ENCODE peak calls at places on chromosomes 3 and 15, in six cellular contexts. One of them, this sample, is unnamed.

GRCh38 chr15:61091229-61091628 is 137.9 kb downstream of the RORA start:
- DNase-seq in stimulated activated CD8-positive, alpha-beta memory T cell treated with anti-CD3 and anti-CD28 coated beads, Interleukin-15, amount 100 ng/mL, for 48 hours: no peak
- DNase-seq in dorsolateral prefrontal cortex: no peak
- DNase-seq in KBM-7: no peak
- DNase-seq in glutamatergic neuron: no peak
- DNase-seq in naive thymus-derived CD8-positive, alpha-beta T cell: no peak
- DNase-seq in this sample: no peak

GRCh38 chr3:69032137-69032536 is 18.7 kb upstream of the EOGT start:
- DNase-seq in naive thymus-derived CD8-positive, alpha-beta T cell: no peak
- DNase-seq in glutamatergic neuron: no peak
- DNase-seq in stimulated activated CD8-positive, alpha-beta memory T cell treated with anti-CD3 and anti-CD28 coated beads, Interleukin-15, amount 100 ng/mL, for 48 hours: no peak
- DNase-seq in KBM-7: no peak
- DNase-seq in dorsolateral prefrontal cortex: no peak
- DNase-seq in this sample: no peak

GRCh38 chr3:100615684-100616083 is 6.3 kb downstream of the ADGRG7 start:
- DNase-seq in naive thymus-derived CD8-positive, alpha-beta T cell: no peak
- DNase-seq in dorsolateral prefrontal cortex: no peak
- DNase-seq in glutamatergic neuron: no peak
- DNase-seq in stimulated activated CD8-positive, alpha-beta memory T cell treated with anti-CD3 and anti-CD28 coated beads, Interleukin-15, amount 100 ng/mL, for 48 hours: no peak
- DNase-seq in KBM-7: no peak
- DNase-seq in this sample: no peak

GRCh38 chr15:31977812-31978662 is 52.3 kb upstream of the CHRNA7 start:
- DNase-seq in glutamatergic neuron: peak
- DNase-seq in stimulated activated CD8-positive, alpha-beta memory T cell treated with anti-CD3 and anti-CD28 coated beads, Interleukin-15, amount 100 ng/mL, for 48 hours: peak
- DNase-seq in KBM-7: peak
- DNase-seq in dorsolateral prefrontal cortex: peak
- DNase-seq in naive thymus-derived CD8-positive, alpha-beta T cell: peak
- DNase-seq in this sample: no peak

GRCh38 chr3:89234620-89235019 is 127.2 kb downstream of the EPHA3 start:
- DNase-seq in stimulated activated CD8-positive, alpha-beta memory T cell treated with anti-CD3 and anti-CD28 coated beads, Interleukin-15, amount 100 ng/mL, for 48 hours: no peak
- DNase-seq in dorsolateral prefrontal cortex: no peak
- DNase-seq in KBM-7: no peak
- DNase-seq in naive thymus-derived CD8-positive, alpha-beta T cell: no peak
- DNase-seq in glutamatergic neuron: no peak
- DNase-seq in this sample: no peak

GRCh38 chr15:74352393-74352910 is 15.0 kb downstream of the CYP11A1 start:
- DNase-seq in stimulated activated CD8-positive, alpha-beta memory T cell treated with anti-CD3 and anti-CD28 coated beads, Interleukin-15, amount 100 ng/mL, for 48 hours: no peak
- DNase-seq in KBM-7: no peak
- DNase-seq in naive thymus-derived CD8-positive, alpha-beta T cell: no peak
- DNase-seq in glutamatergic neuron: no peak
- DNase-seq in dorsolateral prefrontal cortex: no peak
- DNase-seq in this sample: no peak

GRCh38 chr3:107387555-107387954 is 10.3 kb downstream of the CCDC54 start:
- DNase-seq in dorsolateral prefrontal cortex: no peak
- DNase-seq in stimulated activated CD8-positive, alpha-beta memory T cell treated with anti-CD3 and anti-CD28 coated beads, Interleukin-15, amount 100 ng/mL, for 48 hours: no peak
- DNase-seq in KBM-7: no peak
- DNase-seq in naive thymus-derived CD8-positive, alpha-beta T cell: no peak
- DNase-seq in glutamatergic neuron: no peak
- DNase-seq in this sample: no peak

GRCh38 chr15:72474466-72474911 is 359 bp downstream of the ARIH1 start:
- DNase-seq in KBM-7: no peak
- DNase-seq in glutamatergic neuron: no peak
- DNase-seq in stimulated activated CD8-positive, alpha-beta memory T cell treated with anti-CD3 and anti-CD28 coated beads, Interleukin-15, amount 100 ng/mL, for 48 hours: no peak
- DNase-seq in naive thymus-derived CD8-positive, alpha-beta T cell: peak
- DNase-seq in dorsolateral prefrontal cortex: peak
- DNase-seq in this sample: peak

GRCh38 chr15:38758001-38758400 is 193.4 kb upstream of the RASGRP1 start:
- DNase-seq in KBM-7: no peak
- DNase-seq in naive thymus-derived CD8-positive, alpha-beta T cell: no peak
- DNase-seq in dorsolateral prefrontal cortex: no peak
- DNase-seq in glutamatergic neuron: no peak
- DNase-seq in stimulated activated CD8-positive, alpha-beta memory T cell treated with anti-CD3 and anti-CD28 coated beads, Interleukin-15, amount 100 ng/mL, for 48 hours: no peak
- DNase-seq in this sample: no peak

GRCh38 chr3:123877466-123877865 is 6.7 kb downstream of the MYLK start:
- DNase-seq in glutamatergic neuron: no peak
- DNase-seq in dorsolateral prefrontal cortex: no peak
- DNase-seq in stimulated activated CD8-positive, alpha-beta memory T cell treated with anti-CD3 and anti-CD28 coated beads, Interleukin-15, amount 100 ng/mL, for 48 hours: no peak
- DNase-seq in naive thymus-derived CD8-positive, alpha-beta T cell: no peak
- DNase-seq in KBM-7: no peak
- DNase-seq in this sample: no peak

GRCh38 chr15:100714034-100714748 is 111.8 kb downstream of the ASB7 start:
- DNase-seq in naive thymus-derived CD8-positive, alpha-beta T cell: no peak
- DNase-seq in dorsolateral prefrontal cortex: no peak
- DNase-seq in glutamatergic neuron: no peak
- DNase-seq in KBM-7: no peak
- DNase-seq in stimulated activated CD8-positive, alpha-beta memory T cell treated with anti-CD3 and anti-CD28 coated beads, Interleukin-15, amount 100 ng/mL, for 48 hours: no peak
- DNase-seq in this sample: peak

GRCh38 chr15:80888846-80889245 is 100.8 kb downstream of the MESD start:
- DNase-seq in stimulated activated CD8-positive, alpha-beta memory T cell treated with anti-CD3 and anti-CD28 coated beads, Interleukin-15, amount 100 ng/mL, for 48 hours: no peak
- DNase-seq in KBM-7: no peak
- DNase-seq in glutamatergic neuron: no peak
- DNase-seq in naive thymus-derived CD8-positive, alpha-beta T cell: no peak
- DNase-seq in dorsolateral prefrontal cortex: no peak
- DNase-seq in this sample: no peak

GRCh38 chr15:67067161-67067853 is 1.9 kb downstream of the SMAD3 start:
- DNase-seq in naive thymus-derived CD8-positive, alpha-beta T cell: no peak
- DNase-seq in dorsolateral prefrontal cortex: no peak
- DNase-seq in KBM-7: no peak
- DNase-seq in glutamatergic neuron: peak
- DNase-seq in stimulated activated CD8-positive, alpha-beta memory T cell treated with anti-CD3 and anti-CD28 coated beads, Interleukin-15, amount 100 ng/mL, for 48 hours: no peak
- DNase-seq in this sample: no peak

GRCh38 chr15:44296625-44297524 is 8.4 kb downstream of the GOLM2 start:
- DNase-seq in KBM-7: peak
- DNase-seq in dorsolateral prefrontal cortex: no peak
- DNase-seq in stimulated activated CD8-positive, alpha-beta memory T cell treated with anti-CD3 and anti-CD28 coated beads, Interleukin-15, amount 100 ng/mL, for 48 hours: no peak
- DNase-seq in naive thymus-derived CD8-positive, alpha-beta T cell: no peak
- DNase-seq in glutamatergic neuron: no peak
- DNase-seq in this sample: no peak

This sample was measured in suprapubic skin.